ENCODE peak calls at places on chromosome 16, in seven cellular contexts. W is stimulated activated CD8-positive, alpha-beta memory T cell treated with anti-CD3 and anti-CD28 coated beads, Interleukin-7, amount 100 ng/mL, for 24 hours; H is fibroblast of the conjunctiva; V is fibroblast of the aortic adventitia; A is amniotic stem cell; Z is sigmoid colon; P is activated naive CD4-positive, alpha-beta T cell. Y is an unnamed sample.
A peak's percentile ranks its signal among the peaks of the same experiment; 100 is the strongest.

GRCh38 chr16:12763517-12763916 is 40.2 kb downstream of the CPPED1 start:
- DNase-seq in W (no peak), H (no peak), V (peak; percentile 72), A (no peak), Z (no peak), P (no peak), Y (no peak)

GRCh38 chr16:66551362-66551761 is 1.0 kb upstream of the CKLF start:
- DNase-seq in W (no peak), H (no peak), V (no peak), A (no peak), Z (no peak), P (peak; percentile 32), Y (no peak)

GRCh38 chr16:88760424-88761142 is 24.4 kb downstream of the PIEZO1 start:
- DNase-seq in W (no peak), H (no peak), V (no peak), A (no peak), Z (no peak), P (no peak), Y (no peak)

GRCh38 chr16:88303405-88303804 is 79.4 kb upstream of the ZNF469 start:
- DNase-seq in W (no peak), H (no peak), V (no peak), A (no peak), Z (no peak), P (no peak), Y (peak; percentile 61)

GRCh38 chr16:86680661-86681439 is 102.5 kb downstream of the FOXL1 start:
- DNase-seq in W (no peak), H (no peak), V (peak; percentile 14), A (no peak), Z (peak; percentile 47), P (no peak), Y (no peak)

GRCh38 chr16:64858076-64858475 is 263.8 kb downstream of the CDH11 start:
- DNase-seq in W (no peak), H (no peak), V (no peak), A (no peak), Z (no peak), P (no peak), Y (no peak)

GRCh38 chr16:8641671-8642070 is 20.2 kb downstream of the METTL22 start:
- DNase-seq in W (no peak), H (no peak), V (no peak), A (no peak), Z (no peak), P (no peak), Y (peak; percentile 38)

GRCh38 chr16:12500771-12501170 is 302.9 kb downstream of the CPPED1 start:
- DNase-seq in W (no peak), H (no peak), V (no peak), A (no peak), Z (peak; percentile 62), P (no peak), Y (no peak)

GRCh38 chr16:27313422-27314160 is at the start of gene IL4R:
- DNase-seq in W (peak; percentile 40), H (peak; percentile 33), V (peak; percentile 82), A (no peak), Z (peak; percentile 88), P (peak; percentile 56), Y (peak; percentile 86)

GRCh38 chr16:30637952-30638351 is 12.8 kb upstream of the PRR14 start:
- DNase-seq in W (no peak), H (peak; percentile 43), V (peak; percentile 42), A (no peak), Z (no peak), P (no peak), Y (no peak)

GRCh38 chr16:89174877-89175276 is 3.3 kb downstream of the CDH15 start:
- DNase-seq in W (no peak), H (no peak), V (peak; percentile 43), A (no peak), Z (no peak), P (no peak), Y (no peak)

GRCh38 chr16:75264531-75264998 is 13.1 kb upstream of the BCAR1 start:
- DNase-seq in W (no peak), H (no peak), V (peak; percentile 57), A (no peak), Z (peak; percentile 81), P (no peak), Y (no peak)

GRCh38 chr16:15604460-15605390 is 38.2 kb downstream of the MARF1 start:
- DNase-seq in W (no peak), H (no peak), V (no peak), A (no peak), Z (no peak), P (no peak), Y (no peak)

GRCh38 chr16:2374644-2375043 is 34.1 kb upstream of the ABCA3 start:
- DNase-seq in W (no peak), H (no peak), V (no peak), A (no peak), Z (no peak), P (no peak), Y (no peak)

GRCh38 chr16:57609541-57610401 is 18.7 kb upstream of the ADGRG1 start:
- DNase-seq in W (peak; percentile 46), H (no peak), V (peak; percentile 65), A (no peak), Z (peak; percentile 42), P (no peak), Y (peak; percentile 51)

GRCh38 chr16:23302045-23302956 is at the start of gene SCNN1B:
- DNase-seq in W (no peak), H (no peak), V (no peak), A (no peak), Z (no peak), P (no peak), Y (no peak)

GRCh38 chr16:84484579-84485254 is 19.7 kb downstream of the MEAK7 start:
- DNase-seq in W (no peak), H (peak; percentile 29), V (peak; percentile 69), A (no peak), Z (no peak), P (peak; percentile 7), Y (no peak)

GRCh38 chr16:1003551-1004347 is 22.2 kb downstream of the SOX8 start:
- DNase-seq in W (no peak), H (no peak), V (no peak), A (no peak), Z (no peak), P (peak; percentile 28), Y (no peak)

GRCh38 chr16:57444711-57445110 is 2.5 kb downstream of the CIAPIN1 start:
- DNase-seq in W (no peak), H (no peak), V (peak; percentile 59), A (no peak), Z (no peak), P (no peak), Y (no peak)

GRCh38 chr16:1225051-1225451 is at the start of gene TPSG1:
- DNase-seq in W (no peak), H (no peak), V (no peak), A (no peak), Z (no peak), P (no peak), Y (no peak)

GRCh38 chr16:11361751-11362742 is 16.8 kb downstream of the RMI2 start:
- DNase-seq in W (no peak), H (no peak), V (no peak), A (no peak), Z (no peak), P (peak; percentile 4), Y (peak; percentile 36)